ENCODE peak calls at places on chromosome 15, in six cellular contexts. F is adrenal gland, D is pancreas, Y is hepatocyte, R is A673, V is upper lobe of right lung. G is an unnamed sample.
A peak's percentile ranks its signal among the peaks of the same experiment; 100 is the strongest.

GRCh38 chr15:98131924-98132323 is 171.4 kb downstream of the ARRDC4 start:
- DNase-seq in D (no peak), V (no peak), R (no peak), Y (peak; percentile 29), F (no peak), G (no peak)

GRCh38 chr15:100194955-100195354 is 146.8 kb downstream of the ADAMTS17 start:
- DNase-seq in R (no peak), V (no peak), F (no peak), Y (no peak), D (no peak), G (no peak)

GRCh38 chr15:61831505-61831921 is 228.7 kb downstream of the VPS13C start:
- DNase-seq in V (no peak), D (no peak), R (no peak), F (no peak), Y (no peak), G (no peak)

GRCh38 chr15:26531489-26531888 is 241.4 kb downstream of the GABRB3 start:
- DNase-seq in Y (no peak), D (no peak), R (no peak), V (no peak), F (no peak), G (no peak)

GRCh38 chr15:51318382-51319150 is 19.8 kb downstream of the CYP19A1 start:
- DNase-seq in Y (no peak), R (no peak), F (peak; percentile 24), V (no peak), D (no peak), G (no peak)

GRCh38 chr15:70159397-70160009 is 61.8 kb upstream of the TLE3 start:
- DNase-seq in V (peak; percentile 60), D (no peak), F (no peak), R (no peak), Y (no peak), G (no peak)

GRCh38 chr15:55884223-55884622 is 109.2 kb downstream of the NEDD4 start:
- DNase-seq in R (no peak), Y (no peak), D (no peak), V (no peak), F (no peak), G (no peak)

GRCh38 chr15:66095871-66096710 is 157.5 kb downstream of the MEGF11 start:
- DNase-seq in V (peak; percentile 57), Y (no peak), R (no peak), D (no peak), F (no peak), G (no peak)

GRCh38 chr15:95470997-95471692 is 859.4 kb upstream of the NR2F2 start:
- DNase-seq in Y (no peak), F (peak; percentile 36), D (no peak), R (no peak), V (no peak), G (no peak)

GRCh38 chr15:68781766-68782588 is 38.7 kb downstream of the ANP32A start:
- DNase-seq in F (peak; percentile 48), R (no peak), Y (no peak), D (no peak), V (no peak), G (peak; percentile 57)

GRCh38 chr15:31101262-31102048 is at the start of gene TRPM1:
- DNase-seq in Y (no peak), D (no peak), F (no peak), V (no peak), R (no peak), G (no peak)

GRCh38 chr15:73711526-73711925 is 27.3 kb downstream of the CD276 start:
- DNase-seq in R (no peak), D (no peak), F (no peak), Y (no peak), V (no peak), G (no peak)

GRCh38 chr15:92655178-92655995 is at the start of gene FAM174B:
- DNase-seq in D (peak; percentile 71), R (peak; percentile 47), V (peak; percentile 82), F (peak; percentile 32), Y (peak; percentile 79), G (peak; percentile 72)

GRCh38 chr15:55403531-55403930 is 4.6 kb downstream of the CCPG1 start:
- DNase-seq in Y (peak; percentile 7), D (no peak), F (no peak), V (no peak), R (peak; percentile 49), G (no peak)

GRCh38 chr15:98682992-98683701 is 34.8 kb downstream of the IGF1R start:
- DNase-seq in R (no peak), F (no peak), D (no peak), Y (no peak), V (no peak), G (no peak)

GRCh38 chr15:90097475-90097874 is 4.8 kb downstream of the IDH2 start:
- DNase-seq in R (no peak), F (no peak), V (no peak), Y (no peak), D (no peak), G (no peak)

GRCh38 chr15:95733931-95734330 is 596.6 kb upstream of the NR2F2 start:
- DNase-seq in D (no peak), F (no peak), R (peak; percentile 41), Y (no peak), V (no peak), G (no peak)

GRCh38 chr15:72358532-72359180 is 17.2 kb downstream of the HEXA start:
- DNase-seq in V (peak; percentile 80), Y (no peak), R (no peak), D (no peak), F (peak; percentile 44), G (peak; percentile 33)

GRCh38 chr15:39896837-39897236 is 23.2 kb downstream of the GPR176 start:
- DNase-seq in R (no peak), F (no peak), D (no peak), V (no peak), Y (no peak), G (no peak)

GRCh38 chr15:65184305-65184943 is 718 bp downstream of the CLPX start:
- DNase-seq in D (peak; percentile 50), F (peak; percentile 58), Y (peak; percentile 71), V (peak; percentile 81), R (peak; percentile 62), G (peak; percentile 81)

GRCh38 chr15:74380361-74381189 is 13.1 kb upstream of the CYP11A1 start:
- DNase-seq in R (no peak), F (no peak), V (no peak), Y (no peak), D (no peak), G (peak; percentile 40)

GRCh38 chr15:101390462-101390861 is 95.4 kb upstream of the SNRPA1 start:
- DNase-seq in Y (no peak), F (no peak), D (no peak), R (no peak), V (peak; percentile 39), G (no peak)

GRCh38 chr15:34358367-34358766 is 8.6 kb downstream of the LPCAT4 start:
- DNase-seq in V (no peak), Y (no peak), R (no peak), D (no peak), F (no peak), G (no peak)

GRCh38 chr15:41501191-41501917 is 7.7 kb downstream of the ITPKA start:
- DNase-seq in F (no peak), V (peak; percentile 71), Y (peak; percentile 47), R (peak; percentile 89), D (no peak), G (no peak)

GRCh38 chr15:68646751-68647150 is 68.0 kb downstream of the CORO2B start:
- DNase-seq in F (no peak), R (no peak), V (peak; percentile 34), Y (no peak), D (no peak), G (no peak)

GRCh38 chr15:88399021-88399685 is 68.0 kb downstream of the MRPL46 start:
- DNase-seq in Y (no peak), F (no peak), D (no peak), R (no peak), V (no peak), G (no peak)
- H3K4me1 ChIP-seq in Y (peaks cover 28% of the 10 kb centered on the region), F (no peaks in the 10 kb centered on the region), D (no peaks in the 10 kb centered on the region), R (peaks cover 54% of the 10 kb centered on the region), V (no peaks in the 10 kb centered on the region), G (no peaks in the 10 kb centered on the region)

DNA sequence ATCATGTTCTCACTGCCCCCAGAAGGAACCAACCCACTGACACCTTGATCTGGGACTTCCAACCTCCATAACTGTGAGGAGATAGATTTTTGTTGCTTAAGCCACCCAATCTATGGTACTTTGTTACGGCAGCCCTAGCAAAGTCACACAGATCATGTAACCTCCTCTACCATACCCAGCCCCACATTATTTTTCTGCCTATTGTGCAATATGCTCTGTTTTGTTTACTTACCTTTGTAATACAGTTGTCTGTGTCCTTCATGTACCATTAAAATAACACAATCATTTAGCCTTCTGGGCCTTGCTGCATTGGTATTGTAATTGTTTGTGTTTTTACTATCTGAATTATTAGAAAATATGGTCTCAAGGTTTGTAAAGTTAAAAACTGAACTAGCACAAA is 16.1 kb downstream of the NDN start:
- DNase-seq in R (no peak), D (no peak), F (no peak), Y (no peak), V (no peak), G (no peak)
- H3K9me3 ChIP-seq in R (peaks cover 42% of the 10 kb centered on the region), D (no peaks in the 10 kb centered on the region), F (no peaks in the 10 kb centered on the region), Y (no peaks in the 10 kb centered on the region), V (no peaks in the 10 kb centered on the region), G (no peaks in the 10 kb centered on the region)

GRCh38 chr15:85455851-85456250 is 75.4 kb downstream of the AKAP13 start:
- DNase-seq in Y (no peak), R (no peak), F (no peak), D (no peak), V (no peak), G (no peak)
- TF ChIP-seq CTCF in Y (no peak), R (no peak), F (no peak), D (no peak), V (no peak), G (no peak)

GRCh38 chr15:63083046-63083445 is 38.6 kb upstream of the LACTB start:
- DNase-seq in Y (peak; percentile 43), F (no peak), V (no peak), D (no peak), R (no peak), G (no peak)

GRCh38 chr15:63083541-63083940 is 38.1 kb upstream of the LACTB start:
- DNase-seq in R (no peak), F (no peak), V (no peak), Y (no peak), D (no peak), G (no peak)

GRCh38 chr15:63079938-63080626 is 37.5 kb downstream of the TPM1 start:
- DNase-seq in R (no peak), V (no peak), F (peak; percentile 83), D (no peak), Y (peak; percentile 44), G (no peak)

GRCh38 chr15:63080638-63081250 is 38.2 kb downstream of the TPM1 start:
- DNase-seq in D (no peak), Y (no peak), F (no peak), V (no peak), R (no peak), G (no peak)

DNA sequence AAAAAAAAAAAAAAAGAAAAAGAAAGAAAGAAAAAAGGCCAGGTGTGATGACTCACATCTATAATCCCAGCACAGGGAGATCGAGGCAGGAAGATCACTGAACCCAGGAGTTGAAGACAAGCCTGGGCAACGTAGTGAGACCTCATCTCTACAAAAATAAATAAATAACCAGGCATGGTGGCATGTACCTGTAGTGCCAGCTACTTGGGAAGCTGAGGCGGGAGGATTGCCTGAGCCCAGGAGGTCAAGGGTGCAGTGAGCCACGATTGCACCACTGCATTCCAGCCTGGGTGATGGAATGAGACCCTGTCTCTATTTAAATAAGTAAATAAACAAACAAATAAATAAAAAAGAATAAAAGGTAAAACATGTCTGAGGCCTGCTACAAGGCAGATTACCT is 39.3 kb upstream of the LACTB start:
- DNase-seq in V (no peak), R (no peak), Y (no peak), F (no peak), D (no peak), G (no peak)
- H3K4me1 ChIP-seq in V (no peaks in the 10 kb centered on the region), R (no peaks in the 10 kb centered on the region), Y (peaks cover 16% of the 10 kb centered on the region), F (no peaks in the 10 kb centered on the region), D (no peaks in the 10 kb centered on the region), G (no peaks in the 10 kb centered on the region)

GRCh38 chr15:80418892-80419537 is 14.8 kb downstream of the ARNT2 start:
- DNase-seq in Y (peak; percentile 72), D (peak; percentile 31), V (no peak), F (peak; percentile 22), R (peak; percentile 51), G (no peak)
- H3K9me3 ChIP-seq in Y (no peaks in the 10 kb centered on the region), D (no peaks in the 10 kb centered on the region), V (no peaks in the 10 kb centered on the region), F (no peaks in the 10 kb centered on the region), R (no peaks in the 10 kb centered on the region), G (no peaks in the 10 kb centered on the region)

G was measured in mucosa of descending colon.